ENCODE peak calls at places on chromosomes 1 and 21, in four cellular contexts. G is adrenal gland, J is thoracic aorta, N is psoas muscle. T is an unnamed sample.
A peak's percentile ranks its signal among the peaks of the same experiment; 100 is the strongest.

GRCh38 chr1:119947468-119947867 is 51.2 kb upstream of the ADAM30 start:
- DNase-seq in G (no peak), N (no peak), J (no peak), T (no peak)

GRCh38 chr1:203036537-203036936 is 10.2 kb downstream of the PPFIA4 start:
- DNase-seq in J (no peak), G (no peak), N (no peak), T (no peak)

GRCh38 chr1:91402023-91402422 is 2.6 kb downstream of the HFM1 start:
- DNase-seq in G (no peak), J (no peak), N (no peak), T (no peak)

GRCh38 chr1:17279001-17279830 is 28.8 kb upstream of the PADI4 start:
- DNase-seq in J (no peak), G (no peak), N (no peak), T (no peak)

GRCh38 chr1:5620418-5620817 is 371.8 kb downstream of the NPHP4 start:
- DNase-seq in J (no peak), N (no peak), G (no peak), T (no peak)

GRCh38 chr21:23093259-23093658 is 2095.1 kb downstream of the NCAM2 start:
- DNase-seq in N (no peak), J (no peak), G (no peak), T (no peak)

GRCh38 chr1:95004013-95004412 is 68.7 kb downstream of the ALG14 start:
- DNase-seq in J (no peak), N (no peak), G (no peak), T (peak; percentile 42)

GRCh38 chr1:167922023-167922422 is 8.1 kb upstream of the ADCY10 start:
- DNase-seq in G (no peak), N (no peak), J (no peak), T (no peak)

DNA sequence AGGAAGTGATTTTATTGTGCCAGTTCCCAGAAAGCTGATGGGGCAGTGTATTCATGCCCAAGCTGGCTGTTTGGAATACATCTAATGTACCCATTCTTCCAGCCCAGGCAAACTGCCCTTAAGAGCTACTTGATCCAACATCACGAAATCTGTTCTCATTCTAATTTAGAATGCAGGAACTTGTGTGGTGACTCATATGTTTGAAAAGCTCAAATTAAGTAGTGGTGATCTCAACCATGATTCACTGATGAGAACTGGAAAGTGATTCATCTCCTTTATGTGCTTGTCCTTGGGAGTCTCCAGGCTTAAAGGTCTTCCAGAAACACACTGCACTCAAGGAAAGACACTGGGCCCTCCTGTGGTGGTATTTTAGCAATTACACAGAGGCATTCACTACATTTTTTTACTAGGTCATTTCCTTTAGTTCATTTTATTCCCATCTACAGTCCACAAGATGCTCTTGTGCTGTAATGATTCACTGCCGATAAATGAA is 65.4 kb downstream of the RPE65 start:
- DNase-seq in J (peak; percentile 9), G (peak; percentile 49), N (no peak), T (no peak)
- TF ChIP-seq CTCF in J (peak; percentile 41), G (peak; percentile 27), N (peak; percentile 33), T (no peak)

GRCh38 chr1:225812488-225813249 is 2.7 kb downstream of the EPHX1 start:
- DNase-seq in J (no peak), N (no peak), G (no peak), T (no peak)
- H3K4me1 ChIP-seq in J (peaks cover 42% of the 10 kb centered on the region), N (peaks cover 63% of the 10 kb centered on the region), G (peaks cover 62% of the 10 kb centered on the region), T (peaks cover 29% of the 10 kb centered on the region)

GRCh38 chr1:237799762-237800474 is 90.8 kb downstream of the ZP4 start:
- DNase-seq in N (no peak), J (no peak), G (peak; percentile 17), T (peak; percentile 83)
- TF ChIP-seq CTCF in N (no peak), J (no peak), G (no peak), T (peak; percentile 21)

GRCh38 chr1:225819346-225820192 is 9.6 kb downstream of the EPHX1 start:
- DNase-seq in J (no peak), G (no peak), N (no peak), T (no peak)

GRCh38 chr1:225818229-225818628 is 8.3 kb downstream of the EPHX1 start:
- DNase-seq in N (no peak), G (no peak), J (no peak), T (no peak)

GRCh38 chr1:225816643-225817538 is 7.0 kb downstream of the EPHX1 start:
- DNase-seq in J (no peak), G (no peak), N (peak; percentile 70), T (peak; percentile 53)

GRCh38 chr1:225815526-225816178 is 5.7 kb downstream of the EPHX1 start:
- DNase-seq in N (no peak), G (no peak), J (no peak), T (no peak)

GRCh38 chr1:225817611-225818061 is 7.7 kb downstream of the EPHX1 start:
- DNase-seq in N (peak; percentile 80), J (peak; percentile 87), G (peak; percentile 90), T (peak; percentile 89)
- H3K4me1 ChIP-seq in N (peaks cover 73% of the 10 kb centered on the region), J (peaks cover 53% of the 10 kb centered on the region), G (peaks cover 95% of the 10 kb centered on the region), T (peaks cover 35% of the 10 kb centered on the region)